ENCODE peak calls at places on chromosomes 16 and 17, in eight cellular contexts. C is A673; L is naive thymus-derived CD4-positive, alpha-beta T cell; X is gastrocnemius medialis; F is fibroblast of mammary gland; Z is fibroblast of lung; T is CD8-positive, alpha-beta memory T cell; V is uterus. W is an unnamed sample.

GRCh38 chr16:86405319-86405718 is 105.0 kb upstream of the FOXF1 start:
- DNase-seq in T (no peak), Z (peak), C (no peak), L (no peak), V (no peak), X (no peak), F (no peak), W (no peak)

GRCh38 chr16:78102865-78103264 is 3.4 kb downstream of the WWOX start:
- DNase-seq in X (no peak), V (no peak), T (no peak), L (no peak), C (peak), F (no peak), Z (no peak), W (no peak)

GRCh38 chr17:19482571-19482970 is 51.1 kb upstream of the SLC47A1 start:
- DNase-seq in Z (peak), V (peak), X (no peak), C (no peak), L (no peak), T (no peak), F (peak), W (no peak)

GRCh38 chr17:17684901-17685774 is 3.9 kb downstream of the RAI1 start:
- DNase-seq in C (no peak), L (no peak), Z (peak), T (no peak), V (peak), X (no peak), F (peak), W (no peak)

GRCh38 chr17:49223517-49224197 is 6.9 kb downstream of the PHOSPHO1 start:
- DNase-seq in F (peak), L (peak), V (peak), Z (no peak), T (peak), X (no peak), C (peak), W (peak)

GRCh38 chr16:59605706-59606105 is 871.6 kb upstream of the GOT2 start:
- DNase-seq in Z (no peak), V (no peak), X (no peak), C (no peak), F (no peak), L (no peak), T (no peak), W (no peak)

GRCh38 chr17:44071772-44072171 is 1.2 kb downstream of the G6PC3 start:
- DNase-seq in F (no peak), Z (no peak), V (no peak), C (no peak), X (no peak), L (no peak), T (no peak), W (no peak)

GRCh38 chr16:83402160-83402794 is 405.5 kb upstream of the HSBP1 start:
- DNase-seq in L (no peak), X (no peak), C (no peak), F (peak), V (no peak), T (no peak), Z (no peak), W (no peak)

GRCh38 chr16:50210266-50211038 is 55.9 kb upstream of the ADCY7 start:
- DNase-seq in T (peak), Z (peak), C (peak), X (peak), F (peak), L (peak), V (peak), W (peak)

GRCh38 chr17:45990836-45991235 is 8.2 kb upstream of the STH start:
- DNase-seq in C (no peak), T (no peak), V (no peak), X (no peak), Z (no peak), F (no peak), L (no peak), W (no peak)

GRCh38 chr17:77436058-77436442 is 295.3 kb downstream of the SEC14L1 start:
- DNase-seq in Z (peak), X (no peak), V (no peak), T (no peak), C (peak), F (peak), L (no peak), W (no peak)

GRCh38 chr17:50283714-50284432 is 9.6 kb downstream of the TMEM92 start:
- DNase-seq in X (no peak), C (no peak), T (no peak), V (no peak), Z (no peak), F (no peak), L (no peak), W (no peak)

GRCh38 chr17:5500804-5501391 is 14.5 kb downstream of the MIS12 start:
- DNase-seq in T (peak), C (peak), X (peak), L (peak), F (peak), Z (peak), V (peak), W (peak)

GRCh38 chr17:45740553-45741330 is 43.4 kb upstream of the CRHR1 start:
- DNase-seq in X (peak), C (peak), L (no peak), Z (no peak), T (no peak), V (no peak), F (peak), W (no peak)

GRCh38 chr17:32341141-32341856 is 674 bp downstream of the C17orf75 start:
- DNase-seq in C (no peak), X (no peak), V (no peak), T (peak), Z (peak), L (peak), F (peak), W (peak)

GRCh38 chr17:41775394-41776226 is 10.9 kb downstream of the JUP start:
- DNase-seq in L (no peak), V (no peak), Z (no peak), F (no peak), T (no peak), C (no peak), X (peak), W (peak)

GRCh38 chr17:28053044-28053670 is 10.7 kb downstream of the NLK start:
- DNase-seq in T (no peak), Z (no peak), L (no peak), V (no peak), F (no peak), X (no peak), C (no peak), W (no peak)

GRCh38 chr16:70512456-70512855 is 10.9 kb downstream of the COG4 start:
- DNase-seq in C (no peak), F (peak), V (no peak), T (no peak), Z (no peak), X (peak), L (no peak), W (no peak)

GRCh38 chr17:54172654-54173316 is 350.1 kb downstream of the KIF2B start:
- DNase-seq in Z (peak), F (peak), C (peak), T (no peak), V (no peak), X (no peak), L (no peak), W (no peak)

GRCh38 chr17:78966906-78967600 is 12.7 kb downstream of the LGALS3BP start:
- DNase-seq in X (no peak), F (no peak), Z (no peak), T (no peak), L (no peak), C (no peak), V (no peak), W (no peak)

GRCh38 chr16:54957403-54957802 is 26.7 kb downstream of the IRX5 start:
- DNase-seq in L (no peak), T (no peak), X (no peak), C (peak), Z (no peak), V (no peak), F (peak), W (no peak)

DNA sequence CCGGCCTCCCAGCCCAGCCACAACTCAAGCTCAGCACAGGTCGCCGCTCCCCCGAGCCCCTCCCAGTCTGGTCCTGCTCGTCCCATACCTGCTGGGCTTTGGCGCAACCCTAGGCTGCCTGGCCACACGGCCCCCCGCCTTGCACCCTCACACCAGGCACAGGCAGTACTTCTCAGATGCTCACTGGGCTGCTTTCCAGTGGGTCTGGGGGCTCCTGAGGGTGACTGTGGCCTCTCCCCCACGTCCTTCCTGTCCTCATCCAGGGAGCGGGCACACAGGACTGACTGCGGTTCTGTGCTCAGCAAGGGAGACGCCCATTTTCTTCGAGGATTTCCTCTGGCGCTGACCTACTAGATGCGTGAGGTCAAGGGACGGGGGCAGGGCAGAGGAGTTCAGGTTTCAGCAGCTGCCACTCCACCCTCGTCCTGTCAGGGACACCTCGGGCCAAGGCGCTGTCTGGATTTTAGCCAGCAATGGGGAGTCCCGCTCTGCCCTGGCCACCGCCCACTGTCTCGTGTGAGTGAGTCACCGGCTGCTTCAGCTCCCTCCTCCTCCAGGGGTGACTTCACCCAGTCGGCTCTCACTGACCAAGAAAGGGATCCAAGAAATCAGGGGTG is 115.8 kb downstream of the NPIPB11 start:
- DNase-seq in T (peak), L (peak), C (peak), X (peak), Z (peak), F (peak), V (peak), W (peak)
- H3K4me3 ChIP-seq in T (no peak), L (no peak), C (no peak), X (no peak), Z (no peak), F (no peak), V (peak), W (peak)

GRCh38 chr16:88524274-88524972 is 45.8 kb upstream of the ZC3H18 start:
- DNase-seq in C (no peak), X (no peak), L (no peak), Z (no peak), T (no peak), V (no peak), F (no peak), W (no peak)

GRCh38 chr16:88525663-88525990 is 44.6 kb upstream of the ZC3H18 start:
- DNase-seq in C (no peak), T (no peak), L (no peak), F (no peak), V (no peak), X (no peak), Z (no peak), W (no peak)

GRCh38 chr16:88523381-88524159 is 46.6 kb upstream of the ZC3H18 start:
- DNase-seq in Z (no peak), V (no peak), L (no peak), C (no peak), F (no peak), X (no peak), T (no peak), W (no peak)

GRCh38 chr16:88526008-88526905 is 43.9 kb upstream of the ZC3H18 start:
- DNase-seq in X (no peak), Z (no peak), F (no peak), T (no peak), L (no peak), C (no peak), V (no peak), W (no peak)

GRCh38 chr16:88524973-88525662 is 45.1 kb upstream of the ZC3H18 start:
- DNase-seq in T (no peak), L (no peak), X (no peak), Z (no peak), C (no peak), F (no peak), V (no peak), W (no peak)
- H3K4me3 ChIP-seq in T (no peak), L (no peak), X (no peak), Z (no peak), C (no peak), F (no peak), V (no peak), W (no peak)

GRCh38 chr17:75077072-75077489 is 10.7 kb upstream of the SLC16A5 start:
- DNase-seq in F (no peak), L (no peak), X (no peak), Z (no peak), V (no peak), T (no peak), C (no peak), W (peak)
- H3K4me3 ChIP-seq in F (no peak), L (peak), X (peak), Z (no peak), V (peak), T (no peak), C (no peak), W (peak)

GRCh38 chr17:7383371-7383741 is 2.5 kb downstream of the TNK1 start:
- DNase-seq in C (no peak), F (no peak), Z (no peak), V (no peak), T (no peak), X (no peak), L (no peak), W (no peak)
- H3K4me3 ChIP-seq in C (peak), F (no peak), Z (no peak), V (no peak), T (peak), X (no peak), L (peak), W (peak)

DNA sequence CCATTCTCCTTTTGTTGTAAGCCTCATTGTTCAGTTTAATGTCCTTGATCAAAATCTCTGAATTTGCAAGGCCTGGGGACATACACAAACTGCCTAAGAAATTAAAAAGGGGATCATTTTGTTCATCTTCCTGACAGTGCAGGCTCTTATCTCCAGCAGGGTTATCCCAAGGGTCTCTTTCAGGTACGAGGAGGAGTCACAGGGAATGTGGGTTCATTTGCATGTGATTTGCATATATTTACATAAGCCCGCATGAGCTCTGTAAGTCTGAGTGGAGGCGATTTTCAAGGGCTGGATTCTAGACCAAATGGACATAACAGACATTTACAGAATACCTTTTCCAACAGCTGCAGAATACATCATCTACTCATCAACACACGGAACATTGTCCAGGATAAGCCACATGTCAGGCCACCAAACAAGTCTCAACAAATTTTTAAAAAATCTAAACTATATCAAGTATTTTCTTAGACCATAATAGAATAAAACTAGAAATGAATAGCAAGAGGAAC is 269.8 kb downstream of the RBFOX1 start:
- DNase-seq in V (no peak), L (no peak), F (no peak), Z (no peak), C (no peak), X (no peak), T (no peak), W (no peak)
- H3K4me3 ChIP-seq in V (no peak), L (no peak), F (no peak), Z (no peak), C (no peak), X (no peak), T (no peak), W (no peak)

DNA sequence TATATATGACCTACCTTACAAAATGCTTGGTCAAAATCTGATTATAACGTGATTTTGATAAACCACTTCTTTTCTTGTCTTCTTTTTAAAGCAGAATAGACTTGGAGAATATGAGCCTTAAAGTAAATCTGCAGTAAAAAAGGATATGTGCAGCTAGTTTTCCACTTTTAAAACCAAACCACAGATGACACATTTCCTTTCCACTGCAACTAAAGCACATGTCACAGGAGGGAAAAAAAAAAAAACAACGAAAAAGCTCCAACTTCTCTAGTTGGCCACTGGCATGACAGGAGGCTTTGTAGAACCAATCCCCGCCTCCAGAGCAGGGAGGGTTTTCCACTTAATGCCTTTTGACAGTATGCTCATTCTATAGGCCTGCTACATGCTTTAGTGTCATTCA is at the start of gene EVI2A:
- DNase-seq in L (peak), X (peak), F (peak), C (peak), V (no peak), Z (peak), T (peak), W (no peak)
- H3K4me3 ChIP-seq in L (peak), X (no peak), F (peak), C (no peak), V (no peak), Z (peak), T (peak), W (peak)

DNA sequence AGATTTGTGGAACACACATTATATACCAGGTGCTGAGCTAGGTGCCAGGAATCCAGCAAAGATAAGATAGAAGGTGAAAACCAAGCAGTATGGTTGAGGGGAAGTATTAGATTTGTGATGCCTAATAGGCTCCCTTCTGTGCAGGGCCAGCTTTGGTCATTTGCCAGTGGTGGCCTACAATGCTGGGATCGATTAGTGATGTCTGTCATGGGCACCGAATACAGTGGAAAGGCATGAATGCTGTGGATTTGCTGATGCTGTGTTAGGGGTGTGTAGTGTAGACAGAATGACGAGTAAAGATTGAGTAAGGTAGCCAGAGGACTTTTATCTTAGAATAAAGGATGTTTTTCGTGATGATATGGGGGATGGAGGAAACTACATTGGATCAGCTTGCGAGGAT is 48.9 kb downstream of the SNX29 start:
- DNase-seq in X (no peak), V (no peak), Z (no peak), T (no peak), F (no peak), C (peak), L (no peak), W (no peak)
- H3K4me3 ChIP-seq in X (no peak), V (no peak), Z (no peak), T (no peak), F (no peak), C (no peak), L (no peak), W (no peak)

DNA sequence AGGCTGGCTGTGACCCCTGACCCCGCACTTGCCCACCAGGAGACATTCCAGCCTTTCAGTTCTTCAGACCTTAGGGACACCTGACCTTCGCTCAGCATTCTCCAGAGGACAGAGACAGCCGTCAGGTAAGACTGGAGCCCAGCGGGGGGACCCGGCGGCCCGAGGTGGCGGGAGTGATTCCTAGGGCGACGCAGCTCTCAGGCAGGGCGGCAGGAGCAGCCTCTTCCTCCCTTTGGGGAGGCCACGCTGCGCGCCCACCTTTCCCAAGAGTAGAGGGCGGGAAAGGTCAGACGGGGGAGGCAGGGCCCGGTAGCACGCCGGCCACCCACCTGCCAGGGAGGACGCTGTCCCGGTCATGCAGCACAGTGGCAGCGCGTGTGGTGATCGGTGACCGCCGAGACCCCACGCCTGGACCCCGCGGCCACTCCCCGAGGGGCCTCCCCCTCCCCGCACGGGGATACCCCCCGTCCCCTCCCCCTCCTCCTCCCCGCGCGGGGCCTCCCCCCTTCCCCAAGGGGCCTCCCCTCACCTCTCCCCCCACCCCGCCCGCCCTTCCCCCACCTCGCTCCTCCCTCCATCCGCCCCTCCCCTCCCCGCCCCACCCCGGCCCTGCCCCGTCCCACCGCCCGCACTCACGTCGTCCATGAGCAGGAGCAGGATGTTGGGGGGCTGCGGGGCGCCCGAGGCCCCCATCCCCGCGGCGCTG is 472 bp downstream of the GALNS start:
- DNase-seq in C (no peak), T (peak), Z (no peak), F (no peak), L (peak), V (peak), X (no peak), W (peak)
- H3K4me3 ChIP-seq in C (peak), T (peak), Z (peak), F (peak), L (peak), V (peak), X (peak), W (peak)

GRCh38 chr17:59221159-59221847 is 992 bp downstream of the GDPD1 start:
- DNase-seq in X (no peak), F (no peak), C (no peak), V (no peak), Z (no peak), L (no peak), T (no peak), W (no peak)
- H3K4me3 ChIP-seq in X (peak), F (peak), C (peak), V (peak), Z (peak), L (peak), T (peak), W (peak)

W was measured in Peyer's patch.